ENCODE peak calls at places on chromosomes 3 and 15, in six cellular contexts. B is spleen, R is brain microvascular endothelial cell, I is PC-3, X is psoas muscle, U is hepatocyte. A is an unnamed sample. For H3K36me3, the result is how much of the 10 kb centered on the place peaks cover.

GRCh38 chr3:10391391-10391790 is 70.5 kb upstream of the SEC13 start:
- DNase-seq in X (peak), I (no peak), U (no peak), B (peak), R (no peak), A (no peak)

GRCh38 chr3:143040264-143040879 is 39.0 kb downstream of the U2SURP start:
- DNase-seq in B (no peak), I (peak), U (peak), R (no peak), X (no peak), A (no peak)

GRCh38 chr3:144636833-144637232 is 665.2 kb downstream of the DIPK2A start:
- DNase-seq in R (no peak), I (no peak), X (no peak), B (no peak), U (peak), A (no peak)

GRCh38 chr3:37985637-37986320 is 4.8 kb upstream of the VILL start:
- DNase-seq in B (peak), U (no peak), X (peak), R (no peak), I (no peak), A (peak)

GRCh38 chr15:77527831-77528231 is 104.9 kb downstream of the LINGO1 start:
- DNase-seq in X (no peak), I (no peak), R (no peak), U (no peak), B (peak), A (no peak)

GRCh38 chr15:96276438-96277210 is 53.9 kb upstream of the NR2F2 start:
- DNase-seq in X (no peak), U (no peak), I (peak), B (no peak), R (no peak), A (no peak)

GRCh38 chr15:42547926-42548257 is 701 bp downstream of the LRRC57 start:
- DNase-seq in U (no peak), R (no peak), I (no peak), X (no peak), B (no peak), A (no peak)

GRCh38 chr15:52417501-52417900 is 111.2 kb downstream of the MYO5A start:
- DNase-seq in U (no peak), B (no peak), I (no peak), X (no peak), R (no peak), A (no peak)

GRCh38 chr3:186998937-186999368 is 68.6 kb downstream of the ST6GAL1 start:
- DNase-seq in U (no peak), X (no peak), B (no peak), R (no peak), I (peak), A (no peak)

GRCh38 chr15:23574742-23575141 is 9.3 kb downstream of the MKRN3 start:
- DNase-seq in R (no peak), B (no peak), X (no peak), I (no peak), U (no peak), A (no peak)

GRCh38 chr3:44886561-44886960 is 12.2 kb downstream of the TGM4 start:
- DNase-seq in U (no peak), I (peak), R (no peak), B (no peak), X (no peak), A (no peak)

GRCh38 chr3:12273045-12273695 is 15.7 kb upstream of the PPARG start:
- DNase-seq in R (no peak), B (no peak), X (no peak), U (no peak), I (no peak), A (no peak)

GRCh38 chr3:52781741-52782140 is 4.3 kb downstream of the ITIH1 start:
- DNase-seq in X (no peak), U (no peak), R (no peak), I (no peak), B (no peak), A (no peak)

GRCh38 chr15:59294961-59295741 is 77.5 kb downstream of the MYO1E start:
- DNase-seq in U (no peak), B (no peak), I (peak), X (no peak), R (peak), A (no peak)

GRCh38 chr3:100093826-100094225 is 20.5 kb downstream of the FILIP1L start:
- DNase-seq in X (no peak), U (no peak), B (no peak), R (no peak), I (peak), A (no peak)

GRCh38 chr3:4297486-4297885 is 5.7 kb upstream of the SETMAR start:
- DNase-seq in I (no peak), U (peak), X (no peak), B (no peak), R (no peak), A (no peak)

GRCh38 chr3:70085613-70086012 is 86.1 kb downstream of the SAMMSON start:
- DNase-seq in I (no peak), U (no peak), X (no peak), B (no peak), R (no peak), A (no peak)

GRCh38 chr3:168820748-168821445 is 725.2 kb upstream of the GOLIM4 start:
- DNase-seq in U (no peak), X (no peak), R (no peak), B (no peak), I (no peak), A (no peak)

GRCh38 chr3:134956395-134956794 is 161.3 kb downstream of the EPHB1 start:
- DNase-seq in I (no peak), R (no peak), U (no peak), B (no peak), X (no peak), A (no peak)
- H3K36me3 ChIP-seq in I (under half), R (under half), U (under half), B (under half), X (under half), A (under half)

GRCh38 chr3:194487289-194488006 is 646 bp upstream of the ATP13A3 start:
- DNase-seq in R (no peak), U (peak), I (no peak), X (peak), B (peak), A (peak)

GRCh38 chr3:194484614-194485013 is 2.2 kb downstream of the ATP13A3 start:
- DNase-seq in R (no peak), X (no peak), I (no peak), B (peak), U (no peak), A (no peak)

GRCh38 chr3:194486540-194487288 is at the start of gene ATP13A3:
- DNase-seq in R (peak), X (peak), U (peak), I (peak), B (peak), A (peak)

GRCh38 chr3:194485471-194485875 is 1.3 kb downstream of the ATP13A3 start:
- DNase-seq in I (peak), R (no peak), B (no peak), X (no peak), U (no peak), A (no peak)

GRCh38 chr3:194485876-194486539 is 794 bp downstream of the ATP13A3 start:
- DNase-seq in U (peak), X (peak), I (peak), R (no peak), B (peak), A (peak)
- TF ChIP-seq CTCF in U (peak), X (peak), I (no peak), R (peak), B (peak), A (no peak)

GRCh38 chr3:171824076-171824475 is 13.8 kb upstream of the PLD1 start:
- DNase-seq in R (no peak), I (no peak), X (no peak), B (no peak), U (no peak), A (no peak)
- H3K27ac ChIP-seq in R (no peak), I (no peak), X (no peak), B (no peak), U (no peak), A (no peak)

GRCh38 chr3:30696403-30696819 is 90.0 kb downstream of the TGFBR2 start:
- DNase-seq in I (no peak), X (no peak), R (no peak), B (no peak), U (no peak), A (no peak)
- H3K36me3 ChIP-seq in I (under half), X (under half), R (under half), B (half or more), U (under half), A (under half)

DNA sequence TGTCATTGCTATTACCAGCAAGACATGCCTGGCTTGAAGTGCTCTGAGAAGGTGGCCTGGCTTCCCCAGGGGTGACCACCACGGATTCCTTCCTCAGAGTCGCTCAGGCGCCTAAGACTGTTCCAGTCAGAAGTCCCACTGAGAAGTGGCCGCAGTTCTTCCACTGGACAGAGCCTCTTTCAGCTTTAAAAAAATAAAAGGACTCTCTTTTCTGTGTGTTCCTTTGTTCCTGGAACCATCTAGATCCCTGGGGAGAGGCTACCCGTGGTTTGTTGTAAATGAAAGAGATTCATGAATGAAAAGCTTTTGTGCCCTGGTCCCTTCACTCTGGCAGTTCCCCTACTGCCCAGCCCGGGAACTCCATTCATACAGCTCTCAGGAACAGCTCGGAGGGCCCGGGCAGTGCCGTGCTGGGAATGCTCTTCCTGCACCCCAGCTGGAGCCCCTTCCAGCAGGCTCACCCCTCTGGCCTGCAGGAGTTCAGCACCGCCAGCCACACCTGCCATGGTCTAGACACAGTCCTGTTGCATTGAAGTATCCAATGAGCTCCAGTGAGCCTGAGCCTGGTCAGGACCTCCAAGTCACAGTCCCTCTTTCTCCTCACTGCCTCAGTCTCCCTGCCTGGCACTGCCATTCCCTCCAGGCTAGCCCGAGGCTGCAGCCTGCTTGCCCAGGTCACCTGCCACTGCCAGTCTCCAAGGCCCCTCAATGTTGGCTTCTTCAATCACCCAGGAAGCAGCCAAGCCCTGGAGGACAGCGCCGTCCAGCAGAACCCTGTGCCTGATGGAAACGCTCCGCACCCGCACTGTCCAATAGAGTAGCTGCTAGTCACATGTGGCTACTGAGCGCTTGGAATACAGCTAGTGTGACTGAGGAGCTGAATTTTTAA is 75.4 kb downstream of the XXYLT1 start:
- DNase-seq in X (peak), B (no peak), R (no peak), I (no peak), U (no peak), A (no peak)
- TF ChIP-seq CTCF in X (no peak), B (no peak), R (peak), I (no peak), U (no peak), A (no peak)

DNA sequence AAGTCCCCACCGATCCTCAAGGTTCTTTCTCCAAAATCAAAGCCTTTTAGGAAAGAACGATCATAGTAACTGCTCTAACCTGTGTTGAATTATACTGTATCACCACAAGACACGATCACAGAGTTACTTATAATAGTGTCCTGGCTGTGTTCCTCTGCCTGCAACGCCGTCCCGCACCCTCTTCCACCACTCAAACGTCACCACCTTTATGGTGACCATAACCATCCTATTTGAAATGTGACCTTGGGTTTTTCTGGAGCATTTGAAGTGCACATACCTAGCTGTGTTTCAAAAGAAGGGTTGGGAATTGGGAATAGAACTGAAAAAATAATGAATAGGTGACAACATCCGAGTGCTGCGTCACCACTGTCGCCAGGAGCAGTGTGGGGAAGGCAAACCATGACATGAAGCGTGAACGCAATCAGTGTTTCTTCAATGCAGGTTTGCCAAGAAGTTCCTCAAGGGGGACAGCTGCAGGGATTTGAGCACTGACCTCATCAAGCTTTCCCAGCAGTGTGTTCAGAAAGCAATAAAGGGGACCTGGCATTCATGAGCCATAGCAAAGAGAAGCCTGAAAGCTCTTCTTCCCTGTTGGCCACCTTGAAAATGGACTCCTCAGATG is 769 bp upstream of the SELENOS start:
- DNase-seq in B (no peak), I (no peak), U (peak), R (no peak), X (no peak), A (no peak)
- H3K27ac ChIP-seq in B (no peak), I (no peak), U (peak), R (no peak), X (peak), A (peak)

GRCh38 chr15:98906712-98907083 is 100.9 kb downstream of the PGPEP1L start:
- DNase-seq in U (no peak), X (no peak), I (peak), R (peak), B (no peak), A (no peak)
- H3K36me3 ChIP-seq in U (under half), X (under half), I (under half), R (under half), B (under half), A (under half)

DNA sequence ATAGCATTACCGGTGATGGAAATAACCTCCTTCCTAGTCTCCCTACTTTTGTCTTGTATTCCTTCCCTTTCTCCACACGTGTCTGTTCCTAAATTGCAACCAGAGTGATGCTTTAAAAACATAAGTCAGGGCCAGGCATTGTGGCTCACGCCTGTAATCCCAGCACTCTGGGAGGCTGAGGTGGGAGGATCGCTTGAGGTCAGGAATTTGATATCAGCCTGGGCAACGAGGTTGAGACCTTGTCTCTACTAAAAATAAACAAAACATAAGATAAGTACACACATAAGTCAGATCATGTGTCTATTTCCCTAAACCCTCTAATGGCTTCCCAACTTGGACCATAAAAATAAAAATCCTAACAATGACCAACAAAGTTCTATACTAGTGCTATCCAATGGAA is 18.4 kb downstream of the ARMC8 start:
- DNase-seq in R (no peak), X (no peak), I (no peak), B (no peak), U (no peak), A (no peak)
- TF ChIP-seq CTCF in R (no peak), X (no peak), I (no peak), B (no peak), U (no peak), A (no peak)

GRCh38 chr3:149362361-149362760 is 15.1 kb downstream of the TM4SF1 start:
- DNase-seq in B (no peak), I (no peak), X (no peak), U (no peak), R (no peak), A (no peak)

GRCh38 chr3:149353581-149354184 is 20.2 kb upstream of the TM4SF18 start:
- DNase-seq in I (no peak), U (no peak), R (no peak), X (no peak), B (no peak), A (no peak)

GRCh38 chr3:149352556-149352955 is 19.1 kb upstream of the TM4SF18 start:
- DNase-seq in I (peak), U (peak), B (peak), R (peak), X (peak), A (peak)

GRCh38 chr3:149356044-149356592 is 21.3 kb downstream of the TM4SF1 start:
- DNase-seq in I (no peak), U (no peak), B (no peak), X (no peak), R (no peak), A (no peak)

DNA sequence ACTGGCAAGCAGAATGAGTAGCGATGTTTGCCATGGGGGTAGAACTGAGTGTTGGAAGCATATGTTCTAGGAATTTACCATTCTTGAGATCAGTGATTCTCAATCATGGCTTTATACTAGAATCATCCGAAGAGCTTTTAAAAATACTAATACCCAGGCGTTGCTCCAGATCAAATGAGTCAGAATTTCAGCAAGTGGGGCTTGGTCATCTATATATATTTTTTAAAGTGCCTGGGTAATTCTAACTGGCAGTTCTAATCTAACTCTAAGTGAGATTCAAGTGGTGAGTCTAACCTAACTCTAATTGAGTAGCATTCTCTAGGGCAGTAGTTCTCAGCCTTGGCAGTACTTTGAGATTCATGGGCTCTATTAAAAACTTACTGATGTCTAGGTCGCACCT is 20.8 kb downstream of the TM4SF1 start:
- DNase-seq in R (no peak), B (no peak), X (no peak), I (no peak), U (no peak), A (no peak)
- H3K27ac ChIP-seq in R (no peak), B (no peak), X (no peak), I (no peak), U (peak), A (no peak)

GRCh38 chr3:47113669-47114365 is 50.1 kb downstream of the SETD2 start:
- DNase-seq in R (peak), I (peak), X (no peak), B (no peak), U (no peak), A (no peak)
- H3K36me3 ChIP-seq in R (under half), I (under half), X (under half), B (half or more), U (under half), A (under half)

A was measured in prostate gland.